ENCODE peak calls at places on chromosomes 3 and 15, in six cellular contexts. Z is PC-9; Q is neuronal stem cell; F is CD8-positive, alpha-beta T cell; L is pancreas; P is IMR-90. E is an unnamed sample.

GRCh38 chr3:138640537-138640936 is 32.0 kb downstream of the FAIM start:
- DNase-seq in Z (no peak), Q (no peak), F (no peak), L (no peak), P (no peak), E (no peak)

GRCh38 chr15:25677719-25678497 is 185.2 kb downstream of the ATP10A start:
- DNase-seq in Z (no peak), Q (no peak), F (no peak), L (no peak), P (no peak), E (no peak)

GRCh38 chr15:40843885-40844542 is at the start of gene SPINT1:
- DNase-seq in Z (peak), Q (no peak), F (no peak), L (peak), P (no peak), E (peak)

GRCh38 chr3:64530434-64531049 is 157.3 kb downstream of the ADAMTS9 start:
- DNase-seq in Z (peak), Q (peak), F (no peak), L (peak), P (peak), E (peak)

GRCh38 chr15:61558172-61559146 is 329.4 kb upstream of the RORA start:
- DNase-seq in Z (no peak), Q (no peak), F (no peak), L (no peak), P (no peak), E (no peak)

GRCh38 chr3:125401402-125401801 is 26.3 kb upstream of the ZNF148 start:
- DNase-seq in Z (no peak), Q (no peak), F (no peak), L (no peak), P (peak), E (no peak)

GRCh38 chr15:73225358-73226015 is 143.3 kb downstream of the HCN4 start:
- DNase-seq in Z (no peak), Q (no peak), F (peak), L (no peak), P (no peak), E (peak)

GRCh38 chr15:74178326-74179100 is 5.0 kb downstream of the ISLR start:
- DNase-seq in Z (no peak), Q (no peak), F (no peak), L (no peak), P (no peak), E (no peak)

GRCh38 chr3:50186096-50186495 is 5.3 kb upstream of the GNAT1 start:
- DNase-seq in Z (no peak), Q (no peak), F (no peak), L (no peak), P (no peak), E (no peak)

GRCh38 chr3:9222956-9223639 is 26.3 kb downstream of the SRGAP3 start:
- DNase-seq in Z (no peak), Q (no peak), F (no peak), L (no peak), P (no peak), E (no peak)

GRCh38 chr15:92733934-92734521 is 78.5 kb upstream of the FAM174B start:
- DNase-seq in Z (no peak), Q (no peak), F (peak), L (peak), P (peak), E (peak)

GRCh38 chr3:127536818-127537810 is 53.4 kb downstream of the TPRA1 start:
- DNase-seq in Z (no peak), Q (peak), F (no peak), L (no peak), P (no peak), E (peak)

GRCh38 chr3:139235192-139235591 is 108.6 kb upstream of the MRPS22 start:
- DNase-seq in Z (no peak), Q (no peak), F (no peak), L (no peak), P (no peak), E (no peak)

GRCh38 chr15:62164500-62165028 is 521 bp downstream of the C2CD4B start:
- DNase-seq in Z (no peak), Q (peak), F (no peak), L (peak), P (no peak), E (peak)

GRCh38 chr15:74889390-74889881 is 406 bp upstream of the MPI start:
- DNase-seq in Z (no peak), Q (no peak), F (no peak), L (no peak), P (peak), E (peak)

GRCh38 chr3:163878396-163878795 is 1199.9 kb downstream of the SI start:
- DNase-seq in Z (no peak), Q (peak), F (no peak), L (no peak), P (no peak), E (peak)

GRCh38 chr3:156106721-156107373 is 13.5 kb upstream of the KCNAB1 start:
- DNase-seq in Z (no peak), Q (no peak), F (no peak), L (no peak), P (no peak), E (peak)

GRCh38 chr15:62439543-62440016 is 274.5 kb upstream of the C2CD4B start:
- DNase-seq in Z (no peak), Q (no peak), F (no peak), L (no peak), P (peak), E (no peak)

GRCh38 chr3:27573780-27574437 is 89.7 kb upstream of the SLC4A7 start:
- DNase-seq in Z (no peak), Q (no peak), F (no peak), L (no peak), P (peak), E (no peak)

GRCh38 chr3:17315905-17316304 is 426.5 kb downstream of the TBC1D5 start:
- DNase-seq in Z (no peak), Q (no peak), F (no peak), L (no peak), P (no peak), E (no peak)

GRCh38 chr3:180996415-180996932 is 6.9 kb upstream of the DNAJC19 start:
- DNase-seq in Z (no peak), Q (no peak), F (no peak), L (no peak), P (no peak), E (no peak)

GRCh38 chr15:57134877-57135276 is 216.4 kb downstream of the TCF12 start:
- DNase-seq in Z (no peak), Q (no peak), F (no peak), L (no peak), P (no peak), E (no peak)

GRCh38 chr3:172317984-172318383 is 130.3 kb downstream of the GHSR start:
- DNase-seq in Z (peak), Q (no peak), F (no peak), L (no peak), P (peak), E (no peak)

GRCh38 chr3:67526246-67526645 is 128.2 kb downstream of the SUCLG2 start:
- DNase-seq in Z (peak), Q (no peak), F (no peak), L (no peak), P (peak), E (no peak)

GRCh38 chr3:69738291-69738690 is 973 bp upstream of the MITF start:
- DNase-seq in Z (no peak), Q (no peak), F (no peak), L (no peak), P (peak), E (no peak)

GRCh38 chr3:69740103-69741021 is 1.1 kb downstream of the MITF start:
- DNase-seq in Z (peak), Q (no peak), F (no peak), L (peak), P (no peak), E (peak)

GRCh38 chr3:69741057-69741830 is 2.0 kb downstream of the MITF start:
- DNase-seq in Z (no peak), Q (no peak), F (no peak), L (no peak), P (no peak), E (no peak)

GRCh38 chr3:69738859-69739203 is 433 bp upstream of the MITF start:
- DNase-seq in Z (no peak), Q (no peak), F (no peak), L (no peak), P (no peak), E (no peak)

DNA sequence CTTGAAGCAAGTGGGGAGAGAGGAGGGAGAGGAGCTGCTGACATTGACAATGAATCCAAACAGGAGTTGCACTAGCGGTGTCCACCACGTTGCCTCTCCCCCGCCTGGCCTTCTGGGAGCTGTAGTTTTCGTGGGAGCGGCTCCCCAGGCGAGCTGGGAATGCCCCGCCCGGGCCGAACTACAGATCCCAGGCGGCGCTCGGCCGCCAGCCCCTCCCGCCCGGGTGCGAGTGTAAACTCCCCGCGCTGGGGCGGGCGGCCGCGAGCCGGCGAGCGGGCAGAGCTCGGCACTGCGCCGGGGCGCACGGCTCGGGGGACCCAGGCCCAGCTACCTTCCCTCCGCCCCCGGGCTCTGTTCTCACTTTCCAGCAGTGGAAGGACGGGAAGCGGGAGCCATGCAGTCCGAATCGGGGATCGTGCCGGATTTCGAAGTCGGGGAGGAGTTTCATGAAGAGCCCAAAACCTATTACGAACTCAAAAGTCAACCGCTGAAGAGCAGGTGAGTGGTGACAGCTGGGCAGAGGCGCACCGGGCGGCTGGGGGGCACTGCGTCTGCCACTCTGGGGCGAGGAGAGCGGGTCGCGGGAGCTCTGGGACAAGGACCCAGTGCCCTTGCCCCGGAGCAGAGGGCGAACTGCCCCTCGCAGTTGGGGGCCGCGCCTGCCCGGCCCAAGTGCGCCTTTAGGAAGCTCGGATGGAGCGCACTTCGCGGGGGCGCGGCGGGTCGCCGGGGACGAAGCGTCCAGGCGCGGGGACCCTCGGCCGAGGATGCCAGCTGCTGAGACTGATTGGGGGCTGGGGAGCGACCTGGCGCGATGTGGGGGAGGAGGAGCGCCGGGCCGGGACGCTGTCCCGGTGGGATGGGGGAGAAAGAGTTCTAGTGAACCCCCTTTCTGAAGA is at the start of gene MITF:
- DNase-seq in Z (peak), Q (peak), F (no peak), L (peak), P (peak), E (peak)
- H3K27ac ChIP-seq in Z (no peak), Q (no peak), F (no peak), L (peak), P (peak), E (no peak)

GRCh38 chr15:80698636-80699035 is 3.5 kb downstream of the ABHD17C start:
- DNase-seq in Z (no peak), Q (no peak), F (no peak), L (no peak), P (peak), E (no peak)

GRCh38 chr15:80694624-80695098 is 449 bp upstream of the ABHD17C start:
- DNase-seq in Z (peak), Q (no peak), F (peak), L (no peak), P (peak), E (peak)

GRCh38 chr15:80695099-80695910 is at the start of gene ABHD17C:
- DNase-seq in Z (peak), Q (peak), F (peak), L (peak), P (peak), E (peak)

GRCh38 chr15:80695911-80696651 is 971 bp downstream of the ABHD17C start:
- DNase-seq in Z (peak), Q (no peak), F (peak), L (peak), P (no peak), E (peak)

GRCh38 chr15:80697316-80697715 is 2.2 kb downstream of the ABHD17C start:
- DNase-seq in Z (no peak), Q (no peak), F (no peak), L (no peak), P (no peak), E (no peak)
- H3K4me3 ChIP-seq in Z (peak), Q (peak), F (no peak), L (no peak), P (peak), E (peak)

GRCh38 chr3:61575893-61576292 is 14.5 kb downstream of the PTPRG start:
- DNase-seq in Z (peak), Q (no peak), F (no peak), L (no peak), P (no peak), E (no peak)
- H3K27ac ChIP-seq in Z (no peak), Q (no peak), F (no peak), L (no peak), P (no peak), E (no peak)

GRCh38 chr3:158093526-158093925 is 12.7 kb downstream of the SHOX2 start:
- DNase-seq in Z (no peak), Q (no peak), F (no peak), L (no peak), P (no peak), E (no peak)

GRCh38 chr3:158094917-158095301 is 11.3 kb downstream of the SHOX2 start:
- DNase-seq in Z (no peak), Q (no peak), F (no peak), L (no peak), P (no peak), E (no peak)

GRCh38 chr3:158094235-158094916 is 11.8 kb downstream of the SHOX2 start:
- DNase-seq in Z (no peak), Q (no peak), F (no peak), L (peak), P (no peak), E (peak)

GRCh38 chr3:158095302-158095997 is 10.8 kb downstream of the SHOX2 start:
- DNase-seq in Z (no peak), Q (no peak), F (no peak), L (no peak), P (no peak), E (peak)

DNA sequence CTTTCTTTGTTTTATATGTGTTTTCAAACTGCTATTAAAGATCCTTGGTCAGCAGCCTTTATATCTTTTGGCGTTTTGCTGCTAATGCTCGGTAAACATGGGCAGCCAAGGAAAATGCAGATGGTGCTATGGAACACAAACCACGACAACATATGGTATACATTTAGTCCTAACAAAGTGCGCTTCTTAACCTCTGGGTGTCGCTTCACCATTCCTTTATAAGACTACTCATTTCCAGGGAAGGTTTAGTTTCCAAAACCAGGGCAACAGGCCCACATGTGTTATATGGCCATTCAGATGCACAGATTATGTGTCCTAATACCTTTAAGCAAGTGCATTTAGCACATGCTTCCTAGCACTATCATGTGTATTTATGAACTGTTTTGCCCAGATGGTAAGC is 14.7 kb downstream of the SHOX2 start:
- DNase-seq in Z (no peak), Q (no peak), F (no peak), L (no peak), P (peak), E (peak)
- H3K4me3 ChIP-seq in Z (no peak), Q (no peak), F (no peak), L (no peak), P (no peak), E (no peak)

DNA sequence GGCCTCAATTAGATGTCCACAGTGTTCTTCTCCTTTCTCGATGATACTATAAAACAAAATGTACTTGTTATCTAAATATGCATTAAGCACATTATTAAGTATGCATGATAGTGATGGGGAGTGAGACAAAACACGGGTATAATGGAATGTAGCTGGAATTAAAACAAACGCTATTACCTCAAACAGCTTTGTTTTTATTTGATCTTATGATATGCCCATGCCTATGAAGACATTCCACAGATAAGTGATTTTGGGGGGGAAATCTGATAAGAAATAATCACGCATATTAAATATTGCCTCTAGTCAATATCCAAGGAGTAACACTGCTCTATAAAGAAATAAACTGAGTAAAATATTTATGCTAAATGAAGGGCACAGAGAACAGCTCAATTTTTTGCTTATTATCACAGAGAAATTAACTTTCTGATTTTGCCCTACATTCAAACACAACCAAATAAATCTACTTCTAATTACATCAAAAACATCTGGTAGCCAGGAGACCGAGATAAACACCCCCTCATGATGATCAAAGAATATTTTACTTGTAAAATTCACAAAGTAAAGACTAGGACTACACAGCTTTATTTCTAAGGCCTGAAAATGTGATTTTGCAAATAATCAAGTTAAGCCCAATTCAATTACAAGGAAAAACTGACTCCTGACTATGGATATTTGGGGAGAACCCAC is 1.9 kb downstream of the COX17 start:
- DNase-seq in Z (no peak), Q (no peak), F (no peak), L (no peak), P (no peak), E (no peak)
- H3K27ac ChIP-seq in Z (no peak), Q (no peak), F (no peak), L (no peak), P (no peak), E (no peak)

E was measured in GM23338.